ENCODE peak calls at places on chromosomes 12 and 14, in ten cellular contexts. One of them, this sample, is unnamed.

GRCh38 chr12:80607361-80608135 is 99.9 kb upstream of the MYF6 start:
- DNase-seq in fibroblast of lung: no peak
- DNase-seq in NCI-H1092 treated with DMSO at 0.1 percent for 48 hours: no peak
- DNase-seq in ureter: no peak
- DNase-seq in kidney tubule cell: no peak
- DNase-seq in T follicular helper cell: no peak
- DNase-seq in progenitor cell of endocrine pancreas: no peak
- DNase-seq in RKO: peak
- DNase-seq in left cardiac atrium: no peak
- DNase-seq in lower leg skin: no peak
- DNase-seq in this sample: peak

GRCh38 chr12:42958271-42958674 is 368.7 kb upstream of the PRICKLE1 start:
- DNase-seq in fibroblast of lung: peak
- DNase-seq in NCI-H1092 treated with DMSO at 0.1 percent for 48 hours: no peak
- DNase-seq in ureter: no peak
- DNase-seq in kidney tubule cell: peak
- DNase-seq in T follicular helper cell: no peak
- DNase-seq in progenitor cell of endocrine pancreas: no peak
- DNase-seq in RKO: no peak
- DNase-seq in left cardiac atrium: no peak
- DNase-seq in lower leg skin: no peak
- DNase-seq in this sample: no peak

GRCh38 chr12:118136559-118137003 is 657 bp downstream of the PEBP1 start:
- DNase-seq in fibroblast of lung: peak
- DNase-seq in NCI-H1092 treated with DMSO at 0.1 percent for 48 hours: no peak
- DNase-seq in ureter: peak
- DNase-seq in kidney tubule cell: peak
- DNase-seq in T follicular helper cell: no peak
- DNase-seq in progenitor cell of endocrine pancreas: peak
- DNase-seq in RKO: peak
- DNase-seq in left cardiac atrium: peak
- DNase-seq in lower leg skin: peak
- DNase-seq in this sample: peak

GRCh38 chr14:94062344-94062904 is 18.6 kb downstream of the DDX24 start:
- DNase-seq in fibroblast of lung: no peak
- DNase-seq in NCI-H1092 treated with DMSO at 0.1 percent for 48 hours: no peak
- DNase-seq in ureter: no peak
- DNase-seq in kidney tubule cell: peak
- DNase-seq in T follicular helper cell: no peak
- DNase-seq in progenitor cell of endocrine pancreas: no peak
- DNase-seq in RKO: no peak
- DNase-seq in left cardiac atrium: no peak
- DNase-seq in lower leg skin: peak
- DNase-seq in this sample: peak

GRCh38 chr12:1934831-1935230 is 16.4 kb upstream of the CACNA2D4 start:
- DNase-seq in fibroblast of lung: no peak
- DNase-seq in NCI-H1092 treated with DMSO at 0.1 percent for 48 hours: no peak
- DNase-seq in ureter: peak
- DNase-seq in kidney tubule cell: no peak
- DNase-seq in T follicular helper cell: no peak
- DNase-seq in progenitor cell of endocrine pancreas: peak
- DNase-seq in RKO: no peak
- DNase-seq in left cardiac atrium: no peak
- DNase-seq in lower leg skin: peak
- DNase-seq in this sample: no peak

GRCh38 chr12:13362260-13362841 is 165.8 kb downstream of the EMP1 start:
- DNase-seq in fibroblast of lung: peak
- DNase-seq in NCI-H1092 treated with DMSO at 0.1 percent for 48 hours: peak
- DNase-seq in ureter: peak
- DNase-seq in kidney tubule cell: peak
- DNase-seq in T follicular helper cell: peak
- DNase-seq in progenitor cell of endocrine pancreas: peak
- DNase-seq in RKO: peak
- DNase-seq in left cardiac atrium: peak
- DNase-seq in lower leg skin: no peak
- DNase-seq in this sample: peak

GRCh38 chr12:62308201-62308600 is 48.0 kb downstream of the USP15 start:
- DNase-seq in fibroblast of lung: no peak
- DNase-seq in NCI-H1092 treated with DMSO at 0.1 percent for 48 hours: no peak
- DNase-seq in ureter: no peak
- DNase-seq in kidney tubule cell: no peak
- DNase-seq in T follicular helper cell: no peak
- DNase-seq in progenitor cell of endocrine pancreas: no peak
- DNase-seq in RKO: no peak
- DNase-seq in left cardiac atrium: no peak
- DNase-seq in lower leg skin: no peak
- DNase-seq in this sample: no peak

GRCh38 chr12:57224973-57225679 is 4.4 kb upstream of the SHMT2 start:
- DNase-seq in fibroblast of lung: peak
- DNase-seq in NCI-H1092 treated with DMSO at 0.1 percent for 48 hours: no peak
- DNase-seq in ureter: no peak
- DNase-seq in kidney tubule cell: no peak
- DNase-seq in T follicular helper cell: peak
- DNase-seq in progenitor cell of endocrine pancreas: no peak
- DNase-seq in RKO: no peak
- DNase-seq in left cardiac atrium: no peak
- DNase-seq in lower leg skin: no peak
- DNase-seq in this sample: no peak

GRCh38 chr12:63266988-63267387 is 116.0 kb upstream of the AVPR1A start:
- DNase-seq in fibroblast of lung: no peak
- DNase-seq in NCI-H1092 treated with DMSO at 0.1 percent for 48 hours: no peak
- DNase-seq in ureter: no peak
- DNase-seq in kidney tubule cell: no peak
- DNase-seq in T follicular helper cell: no peak
- DNase-seq in progenitor cell of endocrine pancreas: no peak
- DNase-seq in RKO: no peak
- DNase-seq in left cardiac atrium: no peak
- DNase-seq in lower leg skin: no peak
- DNase-seq in this sample: no peak

This sample was measured in ACHN.